ENCODE peak calls at places on chromosomes 12 and 14, in seven cellular contexts. S, P, E, N, M, O and L are unnamed samples.
A peak's percentile ranks its signal among the peaks of the same experiment; 100 is the strongest.

GRCh38 chr12:108831309-108831991 is 25.9 kb downstream of the SSH1 start:
- DNase-seq in M (no peak), P (no peak), S (no peak), N (no peak), E (no peak), O (no peak), L (no peak)

GRCh38 chr14:68447581-68448281 is 345.1 kb downstream of the ZFP36L1 start:
- DNase-seq in E (no peak), P (no peak), O (no peak), S (no peak), N (no peak), M (no peak), L (no peak)

GRCh38 chr14:92451755-92452154 is 61.8 kb upstream of the RIN3 start:
- DNase-seq in M (no peak), E (no peak), O (no peak), S (no peak), P (no peak), N (no peak), L (no peak)

GRCh38 chr12:106282457-106283097 is 20.0 kb upstream of the TCP11L2 start:
- DNase-seq in M (peak; percentile 40), O (peak; percentile 43), N (peak; percentile 75), S (no peak), P (no peak), E (peak; percentile 67), L (peak; percentile 48)

GRCh38 chr12:124940393-124941169 is 26.1 kb upstream of the UBC start:
- DNase-seq in E (peak; percentile 86), O (peak; percentile 89), M (peak; percentile 88), S (no peak), N (peak; percentile 93), P (peak; percentile 94), L (peak; percentile 95)

GRCh38 chr14:85415015-85415712 is 114.8 kb upstream of the FLRT2 start:
- DNase-seq in S (no peak), P (no peak), M (peak; percentile 98), N (peak; percentile 96), O (peak; percentile 55), E (no peak), L (no peak)

GRCh38 chr14:89534896-89535615 is 118.0 kb upstream of the FOXN3 start:
- DNase-seq in N (peak; percentile 60), E (no peak), P (no peak), O (no peak), S (no peak), M (peak; percentile 31), L (no peak)

GRCh38 chr12:80269953-80270552 is 170.7 kb downstream of the OTOGL start:
- DNase-seq in O (no peak), S (no peak), E (peak; percentile 23), M (peak; percentile 41), N (peak; percentile 66), P (no peak), L (no peak)

GRCh38 chr12:74454109-74454508 is 83.5 kb upstream of the ATXN7L3B start:
- DNase-seq in P (no peak), O (no peak), M (no peak), E (no peak), S (no peak), N (no peak), L (no peak)

GRCh38 chr12:32501835-32502333 is 102.5 kb downstream of the FGD4 start:
- DNase-seq in S (no peak), E (no peak), N (peak; percentile 92), P (no peak), O (peak; percentile 36), M (peak; percentile 58), L (peak; percentile 93)

GRCh38 chr12:40502322-40502721 is 189.9 kb upstream of the CNTN1 start:
- DNase-seq in P (no peak), S (no peak), N (no peak), O (no peak), E (no peak), M (no peak), L (no peak)

GRCh38 chr14:79724934-79725717 is 486.2 kb downstream of the DIO2 start:
- DNase-seq in S (no peak), O (no peak), M (no peak), E (no peak), P (no peak), N (no peak), L (no peak)

GRCh38 chr12:3553221-3553620 is 62.2 kb downstream of the PRMT8 start:
- DNase-seq in S (peak; percentile 36), O (no peak), E (no peak), N (no peak), M (no peak), P (peak; percentile 62), L (no peak)

GRCh38 chr14:22829661-22830328 is at the start of gene MRPL52:
- DNase-seq in S (peak; percentile 96), N (peak; percentile 91), E (peak; percentile 82), P (peak; percentile 91), M (peak; percentile 83), O (peak; percentile 85), L (peak; percentile 89)

GRCh38 chr14:54135804-54136280 is 179.2 kb upstream of the BMP4 start:
- DNase-seq in N (peak; percentile 10), P (no peak), S (no peak), E (no peak), O (no peak), M (no peak), L (no peak)

GRCh38 chr14:32422440-32422839 is 93.3 kb downstream of the AKAP6 start:
- DNase-seq in S (no peak), M (no peak), O (no peak), E (no peak), P (no peak), N (no peak), L (no peak)

GRCh38 chr12:20442322-20442721 is 74.0 kb downstream of the PDE3A start:
- DNase-seq in O (no peak), M (no peak), P (no peak), E (no peak), S (no peak), N (no peak), L (no peak)

GRCh38 chr14:91005716-91006115 is 54.7 kb downstream of the RPS6KA5 start:
- DNase-seq in P (no peak), S (no peak), O (no peak), E (peak; percentile 15), N (no peak), M (no peak), L (no peak)

GRCh38 chr14:36515105-36515593 is 4.9 kb downstream of the NKX2-1 start:
- DNase-seq in O (no peak), N (no peak), P (no peak), E (no peak), M (no peak), S (no peak), L (no peak)

DNA sequence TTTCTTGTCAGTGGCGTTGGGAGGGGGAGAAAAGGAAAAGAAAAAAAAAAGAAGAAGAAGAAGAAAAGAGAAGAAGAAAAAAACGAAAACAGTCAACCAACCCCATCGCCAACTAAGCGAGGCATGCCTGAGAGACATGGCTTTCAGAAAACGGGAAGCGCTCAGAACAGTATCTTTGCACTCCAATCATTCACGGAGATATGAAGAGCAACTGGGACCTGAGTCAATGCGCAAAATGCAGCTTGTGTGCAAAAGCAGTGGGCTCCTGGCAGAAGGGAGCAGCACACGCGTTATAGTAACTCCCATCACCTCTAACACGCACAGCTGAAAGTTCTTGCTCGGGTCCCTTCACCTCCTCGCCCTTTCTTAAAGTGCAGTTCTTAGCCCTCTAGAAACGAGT is 1.9 kb downstream of the ASCL1 start:
- DNase-seq in S (no peak), P (no peak), N (no peak), M (no peak), E (no peak), O (no peak), L (no peak)
- TF ChIP-seq CTCF in S (no peak), P (no peak), N (no peak), M (no peak), E (no peak), O (no peak), L (no peak)

GRCh38 chr12:122403831-122404230 is 18.6 kb downstream of the CLIP1 start:
- DNase-seq in E (no peak), O (no peak), M (no peak), S (no peak), N (no peak), P (no peak), L (no peak)
- H3K27ac ChIP-seq in E (no peak overlapping the region), O (no peak overlapping the region), M (no peak overlapping the region), S (no peak overlapping the region), N (no peak overlapping the region), P (no peak overlapping the region), L (no peak overlapping the region)

GRCh38 chr14:95337052-95337595 is 17.4 kb upstream of the CLMN start:
- DNase-seq in S (no peak), M (no peak), O (no peak), E (no peak), N (no peak), P (peak; percentile 52), L (no peak)
- H3K4me3 ChIP-seq in S (no peak overlapping the region), M (no peak overlapping the region), O (no peak overlapping the region), E (no peak overlapping the region), N (no peak overlapping the region), P (no peak overlapping the region), L (no peak overlapping the region)

GRCh38 chr12:6763380-6763779 is 2.8 kb upstream of the PTMS start:
- DNase-seq in S (no peak), P (no peak), O (no peak), E (no peak), M (no peak), N (no peak), L (no peak)
- TF ChIP-seq CTCF in S (no peak), P (no peak), O (no peak), E (no peak), M (no peak), N (no peak), L (no peak)

GRCh38 chr12:53603196-53603595 is 23.0 kb downstream of the ATF7 start:
- DNase-seq in E (no peak), S (no peak), M (no peak), P (no peak), O (no peak), N (no peak), L (no peak)

GRCh38 chr12:53600490-53601295 is 25.5 kb downstream of the ATF7 start:
- DNase-seq in S (peak; percentile 32), O (no peak), P (no peak), E (no peak), N (no peak), M (no peak), L (peak; percentile 41)

GRCh38 chr12:53599579-53599978 is 26.6 kb downstream of the ATF7 start:
- DNase-seq in S (no peak), N (no peak), M (no peak), E (no peak), O (no peak), P (no peak), L (no peak)

GRCh38 chr12:53602176-53602942 is 23.8 kb downstream of the ATF7 start:
- DNase-seq in M (no peak), P (no peak), S (no peak), N (no peak), O (no peak), E (no peak), L (no peak)

DNA sequence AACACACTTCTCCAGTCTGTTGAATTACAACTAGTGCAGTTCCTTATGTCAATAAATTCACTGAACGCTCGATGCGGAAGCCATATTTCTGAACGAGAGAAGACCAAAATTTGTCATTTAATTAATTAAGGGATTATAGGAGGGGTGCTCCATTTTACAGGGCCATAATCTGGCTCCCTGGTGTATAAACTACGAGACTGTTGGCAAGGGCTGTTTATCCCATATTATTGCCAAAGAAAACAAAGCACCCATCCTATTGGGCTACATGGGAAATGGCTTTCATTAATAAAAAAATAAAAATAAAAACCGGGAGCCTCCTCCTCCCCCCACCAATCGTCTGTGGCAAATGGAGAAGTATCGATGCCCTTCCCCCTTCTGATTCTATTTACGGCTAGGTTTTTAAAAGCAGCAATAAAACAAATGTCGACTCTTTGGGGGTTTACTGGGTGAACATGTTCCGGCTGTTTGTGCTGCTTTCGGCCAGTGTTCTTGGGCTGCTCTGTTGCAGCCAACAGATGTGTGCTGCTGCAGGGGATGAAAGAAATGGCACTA is 24.8 kb downstream of the ATF7 start:
- DNase-seq in S (no peak), N (no peak), O (peak; percentile 21), M (no peak), E (no peak), P (no peak), L (peak; percentile 24)
- H3K27ac ChIP-seq in S (no peak overlapping the region), N (no peak overlapping the region), O (no peak overlapping the region), M (no peak overlapping the region), E (no peak overlapping the region), P (peak overlapping the region; percentile 30), L (peak overlapping the region; percentile 86)